ENCODE peak calls at places on chromosomes 3 and 15, in four cellular contexts. O, A, V and W are unnamed samples.

GRCh38 chr3:184637705-184638104 is 74.2 kb downstream of the MAGEF1 start:
- DNase-seq in V (no peak), O (no peak), A (no peak), W (no peak)

GRCh38 chr3:141015486-141015885 is 35.7 kb upstream of the SPSB4 start:
- DNase-seq in V (no peak), A (no peak), O (no peak), W (no peak)

GRCh38 chr15:51678081-51678480 is 3.2 kb upstream of the SCG3 start:
- DNase-seq in A (no peak), V (no peak), O (no peak), W (no peak)

GRCh38 chr3:52321481-52321880 is 5.4 kb downstream of the DNAH1 start:
- DNase-seq in A (no peak), V (no peak), O (no peak), W (no peak)

GRCh38 chr3:13617981-13618380 is 69.1 kb downstream of the FBLN2 start:
- DNase-seq in O (no peak), V (no peak), A (no peak), W (no peak)

GRCh38 chr3:106305127-106305526 is 436.3 kb upstream of the CBLB start:
- DNase-seq in O (no peak), V (no peak), A (no peak), W (no peak)

GRCh38 chr15:65189102-65189740 is 4.1 kb upstream of the CLPX start:
- DNase-seq in O (no peak), A (peak), V (no peak), W (no peak)

GRCh38 chr3:126930936-126931600 is 51.8 kb upstream of the PLXNA1 start:
- DNase-seq in O (peak), V (no peak), A (no peak), W (no peak)

GRCh38 chr3:157573780-157574378 is 70.7 kb upstream of the VEPH1 start:
- DNase-seq in O (no peak), V (no peak), A (no peak), W (no peak)

GRCh38 chr3:13200465-13200864 is 127.2 kb upstream of the IQSEC1 start:
- DNase-seq in V (no peak), O (no peak), A (no peak), W (no peak)

GRCh38 chr3:73175698-73176097 is 114.2 kb downstream of the EBLN2 start:
- DNase-seq in O (no peak), V (no peak), A (no peak), W (no peak)

GRCh38 chr15:43912208-43912607 is 85.4 kb downstream of the WDR76 start:
- DNase-seq in V (no peak), O (no peak), A (no peak), W (no peak)

GRCh38 chr3:12758025-12758830 is 831 bp downstream of the TMEM40 start:
- DNase-seq in O (no peak), V (no peak), A (no peak), W (no peak)

GRCh38 chr3:14988988-14989394 is 41.6 kb downstream of the NR2C2 start:
- DNase-seq in V (no peak), O (peak), A (peak), W (no peak)